ENCODE peak calls at places on chromosomes 2 and 18, in four cellular contexts. One of them, this sample, is unnamed.

GRCh38 chr2:101962243-101962809 is 29.4 kb upstream of the IL1R2 start:
- DNase-seq in osteocyte: peak
- DNase-seq in progenitor cell of endocrine pancreas: no peak
- DNase-seq in tibial artery: no peak
- DNase-seq in this sample: no peak

GRCh38 chr2:71451695-71452094 is 1.7 kb upstream of the DYSF start:
- DNase-seq in tibial artery: no peak
- DNase-seq in progenitor cell of endocrine pancreas: no peak
- DNase-seq in osteocyte: no peak
- DNase-seq in this sample: no peak

GRCh38 chr2:216210711-216211131 is 101.6 kb downstream of the XRCC5 start:
- DNase-seq in tibial artery: no peak
- DNase-seq in progenitor cell of endocrine pancreas: no peak
- DNase-seq in osteocyte: no peak
- DNase-seq in this sample: no peak

GRCh38 chr2:131034122-131035051 is 58.9 kb downstream of the FAM168B start:
- DNase-seq in tibial artery: peak
- DNase-seq in progenitor cell of endocrine pancreas: peak
- DNase-seq in osteocyte: peak
- DNase-seq in this sample: no peak

GRCh38 chr2:101440127-101440738 is 34.7 kb downstream of the RFX8 start:
- DNase-seq in tibial artery: no peak
- DNase-seq in progenitor cell of endocrine pancreas: no peak
- DNase-seq in osteocyte: no peak
- DNase-seq in this sample: no peak

GRCh38 chr18:58288922-58289797 is 245.1 kb downstream of the NEDD4L start:
- DNase-seq in osteocyte: no peak
- DNase-seq in progenitor cell of endocrine pancreas: no peak
- DNase-seq in tibial artery: no peak
- DNase-seq in this sample: no peak

GRCh38 chr2:106975641-106976040 is 89.7 kb upstream of the ST6GAL2 start:
- DNase-seq in osteocyte: no peak
- DNase-seq in progenitor cell of endocrine pancreas: no peak
- DNase-seq in tibial artery: no peak
- DNase-seq in this sample: no peak

GRCh38 chr18:37424507-37424906 is 141.1 kb downstream of the CELF4 start:
- DNase-seq in progenitor cell of endocrine pancreas: no peak
- DNase-seq in tibial artery: no peak
- DNase-seq in osteocyte: no peak
- DNase-seq in this sample: no peak

GRCh38 chr2:76448956-76449355 is 738.2 kb upstream of the GCFC2 start:
- DNase-seq in tibial artery: no peak
- DNase-seq in osteocyte: no peak
- DNase-seq in progenitor cell of endocrine pancreas: no peak
- DNase-seq in this sample: no peak

GRCh38 chr18:42233908-42234307 is 278.9 kb downstream of the PIK3C3 start:
- DNase-seq in progenitor cell of endocrine pancreas: no peak
- DNase-seq in tibial artery: no peak
- DNase-seq in osteocyte: no peak
- DNase-seq in this sample: no peak

GRCh38 chr18:42229211-42230210 is 274.5 kb downstream of the PIK3C3 start:
- DNase-seq in osteocyte: no peak
- DNase-seq in progenitor cell of endocrine pancreas: no peak
- DNase-seq in tibial artery: no peak
- DNase-seq in this sample: no peak

GRCh38 chr18:42228581-42228980 is 273.5 kb downstream of the PIK3C3 start:
- DNase-seq in osteocyte: no peak
- DNase-seq in tibial artery: no peak
- DNase-seq in progenitor cell of endocrine pancreas: no peak
- DNase-seq in this sample: no peak

GRCh38 chr18:42231796-42232195 is 276.8 kb downstream of the PIK3C3 start:
- DNase-seq in tibial artery: no peak
- DNase-seq in osteocyte: no peak
- DNase-seq in progenitor cell of endocrine pancreas: no peak
- DNase-seq in this sample: no peak
- TF ChIP-seq CTCF in tibial artery: no peak
- TF ChIP-seq CTCF in osteocyte: no peak
- TF ChIP-seq CTCF in progenitor cell of endocrine pancreas: no peak
- TF ChIP-seq CTCF in this sample: no peak

GRCh38 chr18:10852610-10853303 is 296.6 kb downstream of the PIEZO2 start:
- DNase-seq in osteocyte: no peak
- DNase-seq in progenitor cell of endocrine pancreas: no peak
- DNase-seq in tibial artery: no peak
- DNase-seq in this sample: no peak
- TF ChIP-seq CTCF in osteocyte: no peak
- TF ChIP-seq CTCF in progenitor cell of endocrine pancreas: no peak
- TF ChIP-seq CTCF in tibial artery: no peak
- TF ChIP-seq CTCF in this sample: no peak

GRCh38 chr2:121189656-121190381 is 95.2 kb downstream of the TFCP2L1 start:
- DNase-seq in tibial artery: peak
- DNase-seq in osteocyte: no peak
- DNase-seq in progenitor cell of endocrine pancreas: no peak
- DNase-seq in this sample: no peak
- TF ChIP-seq CTCF in tibial artery: no peak
- TF ChIP-seq CTCF in osteocyte: no peak
- TF ChIP-seq CTCF in progenitor cell of endocrine pancreas: no peak
- TF ChIP-seq CTCF in this sample: no peak

GRCh38 chr2:144456680-144457079 is 63.2 kb downstream of the ZEB2 start:
- DNase-seq in progenitor cell of endocrine pancreas: no peak
- DNase-seq in osteocyte: no peak
- DNase-seq in tibial artery: no peak
- DNase-seq in this sample: peak

GRCh38 chr2:144458536-144458935 is 61.4 kb downstream of the ZEB2 start:
- DNase-seq in tibial artery: no peak
- DNase-seq in progenitor cell of endocrine pancreas: no peak
- DNase-seq in osteocyte: no peak
- DNase-seq in this sample: no peak

GRCh38 chr2:144454466-144455287 is 65.2 kb downstream of the ZEB2 start:
- DNase-seq in progenitor cell of endocrine pancreas: no peak
- DNase-seq in tibial artery: no peak
- DNase-seq in osteocyte: no peak
- DNase-seq in this sample: no peak

GRCh38 chr2:144453486-144454158 is 66.3 kb downstream of the ZEB2 start:
- DNase-seq in osteocyte: no peak
- DNase-seq in progenitor cell of endocrine pancreas: no peak
- DNase-seq in tibial artery: no peak
- DNase-seq in this sample: no peak

GRCh38 chr2:144455979-144456378 is 63.9 kb downstream of the ZEB2 start:
- DNase-seq in tibial artery: no peak
- DNase-seq in osteocyte: no peak
- DNase-seq in progenitor cell of endocrine pancreas: no peak
- DNase-seq in this sample: no peak
- TF ChIP-seq CTCF in tibial artery: no peak
- TF ChIP-seq CTCF in osteocyte: no peak
- TF ChIP-seq CTCF in progenitor cell of endocrine pancreas: no peak
- TF ChIP-seq CTCF in this sample: no peak